ENCODE peak calls at places on chromosomes 16 and 17, in eight cellular contexts. One of them, this sample, is unnamed.

GRCh38 chr17:33290156-33290697 is 2.9 kb downstream of the ASIC2 start:
- DNase-seq in RKO: no peak
- DNase-seq in heart left ventricle: no peak
- DNase-seq in activated CD4-positive, CD25-positive, alpha-beta regulatory T cell treated with anti-CD3 and anti-CD28 coated beads, Interleukin-2, amount 50 U/mL, for 16 hours: no peak
- DNase-seq in HS-5: no peak
- DNase-seq in GM12891: no peak
- DNase-seq in non-pigmented ciliary epithelial cell: no peak
- DNase-seq in NCI-H226: no peak
- DNase-seq in this sample: no peak

GRCh38 chr17:22703204-22703603 is 1010.9 kb downstream of the KCNJ18 start:
- DNase-seq in RKO: no peak
- DNase-seq in HS-5: no peak
- DNase-seq in non-pigmented ciliary epithelial cell: no peak
- DNase-seq in heart left ventricle: no peak
- DNase-seq in GM12891: no peak
- DNase-seq in activated CD4-positive, CD25-positive, alpha-beta regulatory T cell treated with anti-CD3 and anti-CD28 coated beads, Interleukin-2, amount 50 U/mL, for 16 hours: no peak
- DNase-seq in NCI-H226: no peak
- DNase-seq in this sample: no peak

GRCh38 chr16:56708821-56709685 is 20.9 kb upstream of the NUP93 start:
- DNase-seq in HS-5: no peak
- DNase-seq in heart left ventricle: no peak
- DNase-seq in GM12891: no peak
- DNase-seq in NCI-H226: no peak
- DNase-seq in activated CD4-positive, CD25-positive, alpha-beta regulatory T cell treated with anti-CD3 and anti-CD28 coated beads, Interleukin-2, amount 50 U/mL, for 16 hours: no peak
- DNase-seq in non-pigmented ciliary epithelial cell: no peak
- DNase-seq in RKO: no peak
- DNase-seq in this sample: peak

GRCh38 chr17:55444471-55445441 is 23.1 kb upstream of the MMD start:
- DNase-seq in GM12891: no peak
- DNase-seq in NCI-H226: no peak
- DNase-seq in heart left ventricle: no peak
- DNase-seq in HS-5: no peak
- DNase-seq in activated CD4-positive, CD25-positive, alpha-beta regulatory T cell treated with anti-CD3 and anti-CD28 coated beads, Interleukin-2, amount 50 U/mL, for 16 hours: no peak
- DNase-seq in RKO: no peak
- DNase-seq in non-pigmented ciliary epithelial cell: no peak
- DNase-seq in this sample: no peak

GRCh38 chr16:14455577-14455976 is 174.5 kb downstream of the PARN start:
- DNase-seq in NCI-H226: no peak
- DNase-seq in RKO: peak
- DNase-seq in non-pigmented ciliary epithelial cell: no peak
- DNase-seq in heart left ventricle: no peak
- DNase-seq in activated CD4-positive, CD25-positive, alpha-beta regulatory T cell treated with anti-CD3 and anti-CD28 coated beads, Interleukin-2, amount 50 U/mL, for 16 hours: no peak
- DNase-seq in GM12891: no peak
- DNase-seq in HS-5: no peak
- DNase-seq in this sample: no peak

GRCh38 chr17:79797492-79798295 is 817 bp upstream of the CBX8 start:
- DNase-seq in heart left ventricle: peak
- DNase-seq in RKO: peak
- DNase-seq in GM12891: no peak
- DNase-seq in non-pigmented ciliary epithelial cell: no peak
- DNase-seq in activated CD4-positive, CD25-positive, alpha-beta regulatory T cell treated with anti-CD3 and anti-CD28 coated beads, Interleukin-2, amount 50 U/mL, for 16 hours: no peak
- DNase-seq in HS-5: no peak
- DNase-seq in NCI-H226: no peak
- DNase-seq in this sample: no peak

GRCh38 chr17:79831367-79832210 is 7.7 kb downstream of the CBX4 start:
- DNase-seq in HS-5: no peak
- DNase-seq in heart left ventricle: peak
- DNase-seq in non-pigmented ciliary epithelial cell: no peak
- DNase-seq in activated CD4-positive, CD25-positive, alpha-beta regulatory T cell treated with anti-CD3 and anti-CD28 coated beads, Interleukin-2, amount 50 U/mL, for 16 hours: no peak
- DNase-seq in GM12891: no peak
- DNase-seq in RKO: no peak
- DNase-seq in NCI-H226: peak
- DNase-seq in this sample: no peak

GRCh38 chr16:67372664-67373063 is 20.6 kb downstream of the TPPP3 start:
- DNase-seq in GM12891: no peak
- DNase-seq in RKO: peak
- DNase-seq in activated CD4-positive, CD25-positive, alpha-beta regulatory T cell treated with anti-CD3 and anti-CD28 coated beads, Interleukin-2, amount 50 U/mL, for 16 hours: no peak
- DNase-seq in HS-5: no peak
- DNase-seq in non-pigmented ciliary epithelial cell: no peak
- DNase-seq in NCI-H226: no peak
- DNase-seq in heart left ventricle: no peak
- DNase-seq in this sample: no peak

GRCh38 chr17:74152591-74153455 is 50.7 kb upstream of the RPL38 start:
- DNase-seq in GM12891: no peak
- DNase-seq in HS-5: no peak
- DNase-seq in non-pigmented ciliary epithelial cell: no peak
- DNase-seq in heart left ventricle: no peak
- DNase-seq in activated CD4-positive, CD25-positive, alpha-beta regulatory T cell treated with anti-CD3 and anti-CD28 coated beads, Interleukin-2, amount 50 U/mL, for 16 hours: no peak
- DNase-seq in RKO: no peak
- DNase-seq in NCI-H226: no peak
- DNase-seq in this sample: no peak

GRCh38 chr17:12406623-12407228 is 259.0 kb upstream of the MYOCD start:
- DNase-seq in non-pigmented ciliary epithelial cell: no peak
- DNase-seq in activated CD4-positive, CD25-positive, alpha-beta regulatory T cell treated with anti-CD3 and anti-CD28 coated beads, Interleukin-2, amount 50 U/mL, for 16 hours: no peak
- DNase-seq in heart left ventricle: no peak
- DNase-seq in GM12891: no peak
- DNase-seq in NCI-H226: no peak
- DNase-seq in HS-5: no peak
- DNase-seq in RKO: no peak
- DNase-seq in this sample: no peak

GRCh38 chr17:14207791-14208190 is 28.9 kb downstream of the CDRT15 start:
- DNase-seq in GM12891: no peak
- DNase-seq in HS-5: no peak
- DNase-seq in RKO: no peak
- DNase-seq in non-pigmented ciliary epithelial cell: no peak
- DNase-seq in heart left ventricle: no peak
- DNase-seq in NCI-H226: no peak
- DNase-seq in activated CD4-positive, CD25-positive, alpha-beta regulatory T cell treated with anti-CD3 and anti-CD28 coated beads, Interleukin-2, amount 50 U/mL, for 16 hours: no peak
- DNase-seq in this sample: no peak

GRCh38 chr17:68421486-68421885 is 35.8 kb downstream of the WIPI1 start:
- DNase-seq in non-pigmented ciliary epithelial cell: no peak
- DNase-seq in NCI-H226: no peak
- DNase-seq in RKO: no peak
- DNase-seq in GM12891: no peak
- DNase-seq in HS-5: no peak
- DNase-seq in activated CD4-positive, CD25-positive, alpha-beta regulatory T cell treated with anti-CD3 and anti-CD28 coated beads, Interleukin-2, amount 50 U/mL, for 16 hours: no peak
- DNase-seq in heart left ventricle: no peak
- DNase-seq in this sample: no peak

GRCh38 chr17:19812407-19812806 is 55.3 kb downstream of the ULK2 start:
- DNase-seq in GM12891: no peak
- DNase-seq in non-pigmented ciliary epithelial cell: no peak
- DNase-seq in heart left ventricle: no peak
- DNase-seq in NCI-H226: no peak
- DNase-seq in activated CD4-positive, CD25-positive, alpha-beta regulatory T cell treated with anti-CD3 and anti-CD28 coated beads, Interleukin-2, amount 50 U/mL, for 16 hours: no peak
- DNase-seq in HS-5: no peak
- DNase-seq in RKO: peak
- DNase-seq in this sample: no peak

GRCh38 chr17:48150107-48150463 is 42.5 kb downstream of the SNX11 start:
- DNase-seq in non-pigmented ciliary epithelial cell: no peak
- DNase-seq in NCI-H226: no peak
- DNase-seq in GM12891: no peak
- DNase-seq in heart left ventricle: no peak
- DNase-seq in HS-5: no peak
- DNase-seq in activated CD4-positive, CD25-positive, alpha-beta regulatory T cell treated with anti-CD3 and anti-CD28 coated beads, Interleukin-2, amount 50 U/mL, for 16 hours: no peak
- DNase-seq in RKO: no peak
- DNase-seq in this sample: no peak

GRCh38 chr17:49980703-49981197 is 11.8 kb downstream of the DLX4 start:
- DNase-seq in NCI-H226: no peak
- DNase-seq in RKO: no peak
- DNase-seq in non-pigmented ciliary epithelial cell: no peak
- DNase-seq in heart left ventricle: no peak
- DNase-seq in activated CD4-positive, CD25-positive, alpha-beta regulatory T cell treated with anti-CD3 and anti-CD28 coated beads, Interleukin-2, amount 50 U/mL, for 16 hours: no peak
- DNase-seq in HS-5: no peak
- DNase-seq in GM12891: no peak
- DNase-seq in this sample: no peak

GRCh38 chr17:10812674-10813073 is 8.8 kb upstream of the TMEM238L start:
- DNase-seq in GM12891: no peak
- DNase-seq in non-pigmented ciliary epithelial cell: no peak
- DNase-seq in HS-5: no peak
- DNase-seq in NCI-H226: no peak
- DNase-seq in activated CD4-positive, CD25-positive, alpha-beta regulatory T cell treated with anti-CD3 and anti-CD28 coated beads, Interleukin-2, amount 50 U/mL, for 16 hours: no peak
- DNase-seq in heart left ventricle: peak
- DNase-seq in RKO: no peak
- DNase-seq in this sample: no peak

GRCh38 chr16:30715777-30716445 is 16.9 kb downstream of the SRCAP start:
- DNase-seq in non-pigmented ciliary epithelial cell: no peak
- DNase-seq in GM12891: no peak
- DNase-seq in HS-5: no peak
- DNase-seq in activated CD4-positive, CD25-positive, alpha-beta regulatory T cell treated with anti-CD3 and anti-CD28 coated beads, Interleukin-2, amount 50 U/mL, for 16 hours: no peak
- DNase-seq in RKO: no peak
- DNase-seq in NCI-H226: peak
- DNase-seq in heart left ventricle: no peak
- DNase-seq in this sample: peak

GRCh38 chr16:80265624-80266306 is 275.0 kb upstream of the DYNLRB2 start:
- DNase-seq in heart left ventricle: no peak
- DNase-seq in GM12891: no peak
- DNase-seq in RKO: no peak
- DNase-seq in activated CD4-positive, CD25-positive, alpha-beta regulatory T cell treated with anti-CD3 and anti-CD28 coated beads, Interleukin-2, amount 50 U/mL, for 16 hours: no peak
- DNase-seq in HS-5: no peak
- DNase-seq in non-pigmented ciliary epithelial cell: no peak
- DNase-seq in NCI-H226: no peak
- DNase-seq in this sample: no peak

GRCh38 chr17:28385037-28385797 is 13.7 kb downstream of the SARM1 start:
- DNase-seq in activated CD4-positive, CD25-positive, alpha-beta regulatory T cell treated with anti-CD3 and anti-CD28 coated beads, Interleukin-2, amount 50 U/mL, for 16 hours: no peak
- DNase-seq in heart left ventricle: no peak
- DNase-seq in NCI-H226: no peak
- DNase-seq in GM12891: no peak
- DNase-seq in non-pigmented ciliary epithelial cell: no peak
- DNase-seq in RKO: peak
- DNase-seq in HS-5: no peak
- DNase-seq in this sample: no peak

GRCh38 chr16:11361043-11361442 is 15.8 kb downstream of the RMI2 start:
- DNase-seq in non-pigmented ciliary epithelial cell: no peak
- DNase-seq in NCI-H226: no peak
- DNase-seq in HS-5: no peak
- DNase-seq in GM12891: no peak
- DNase-seq in heart left ventricle: no peak
- DNase-seq in RKO: no peak
- DNase-seq in activated CD4-positive, CD25-positive, alpha-beta regulatory T cell treated with anti-CD3 and anti-CD28 coated beads, Interleukin-2, amount 50 U/mL, for 16 hours: no peak
- DNase-seq in this sample: no peak

GRCh38 chr17:40432864-40433528 is 10.3 kb upstream of the IGFBP4 start:
- DNase-seq in activated CD4-positive, CD25-positive, alpha-beta regulatory T cell treated with anti-CD3 and anti-CD28 coated beads, Interleukin-2, amount 50 U/mL, for 16 hours: no peak
- DNase-seq in HS-5: no peak
- DNase-seq in GM12891: no peak
- DNase-seq in non-pigmented ciliary epithelial cell: no peak
- DNase-seq in heart left ventricle: no peak
- DNase-seq in NCI-H226: peak
- DNase-seq in RKO: no peak
- DNase-seq in this sample: no peak

GRCh38 chr17:75652934-75653549 is 13.9 kb downstream of the RECQL5 start:
- DNase-seq in heart left ventricle: no peak
- DNase-seq in non-pigmented ciliary epithelial cell: no peak
- DNase-seq in RKO: peak
- DNase-seq in activated CD4-positive, CD25-positive, alpha-beta regulatory T cell treated with anti-CD3 and anti-CD28 coated beads, Interleukin-2, amount 50 U/mL, for 16 hours: no peak
- DNase-seq in GM12891: peak
- DNase-seq in NCI-H226: peak
- DNase-seq in HS-5: no peak
- DNase-seq in this sample: peak

GRCh38 chr16:23768581-23768980 is 13.8 kb downstream of the CHP2 start:
- DNase-seq in GM12891: no peak
- DNase-seq in activated CD4-positive, CD25-positive, alpha-beta regulatory T cell treated with anti-CD3 and anti-CD28 coated beads, Interleukin-2, amount 50 U/mL, for 16 hours: no peak
- DNase-seq in NCI-H226: no peak
- DNase-seq in non-pigmented ciliary epithelial cell: no peak
- DNase-seq in heart left ventricle: no peak
- DNase-seq in RKO: no peak
- DNase-seq in HS-5: no peak
- DNase-seq in this sample: no peak

GRCh38 chr16:65876200-65876498 is 490.3 kb upstream of the CDH5 start:
- DNase-seq in GM12891: no peak
- DNase-seq in RKO: peak
- DNase-seq in activated CD4-positive, CD25-positive, alpha-beta regulatory T cell treated with anti-CD3 and anti-CD28 coated beads, Interleukin-2, amount 50 U/mL, for 16 hours: no peak
- DNase-seq in heart left ventricle: no peak
- DNase-seq in NCI-H226: peak
- DNase-seq in non-pigmented ciliary epithelial cell: no peak
- DNase-seq in HS-5: peak
- DNase-seq in this sample: no peak

GRCh38 chr16:70803354-70803753 is 2.4 kb upstream of the VAC14 start:
- DNase-seq in heart left ventricle: no peak
- DNase-seq in activated CD4-positive, CD25-positive, alpha-beta regulatory T cell treated with anti-CD3 and anti-CD28 coated beads, Interleukin-2, amount 50 U/mL, for 16 hours: no peak
- DNase-seq in HS-5: no peak
- DNase-seq in non-pigmented ciliary epithelial cell: no peak
- DNase-seq in GM12891: no peak
- DNase-seq in RKO: peak
- DNase-seq in NCI-H226: no peak
- DNase-seq in this sample: no peak

GRCh38 chr17:17842111-17842876 is 5.5 kb upstream of the SREBF1 start:
- DNase-seq in activated CD4-positive, CD25-positive, alpha-beta regulatory T cell treated with anti-CD3 and anti-CD28 coated beads, Interleukin-2, amount 50 U/mL, for 16 hours: no peak
- DNase-seq in HS-5: no peak
- DNase-seq in heart left ventricle: no peak
- DNase-seq in NCI-H226: no peak
- DNase-seq in non-pigmented ciliary epithelial cell: no peak
- DNase-seq in GM12891: no peak
- DNase-seq in RKO: no peak
- DNase-seq in this sample: no peak

GRCh38 chr17:82647593-82648164 is 565 bp downstream of the WDR45B start:
- DNase-seq in RKO: no peak
- DNase-seq in GM12891: peak
- DNase-seq in NCI-H226: no peak
- DNase-seq in non-pigmented ciliary epithelial cell: no peak
- DNase-seq in activated CD4-positive, CD25-positive, alpha-beta regulatory T cell treated with anti-CD3 and anti-CD28 coated beads, Interleukin-2, amount 50 U/mL, for 16 hours: no peak
- DNase-seq in heart left ventricle: no peak
- DNase-seq in HS-5: no peak
- DNase-seq in this sample: peak

This sample was measured in activated gamma-delta T cell treated with Interleukin-2 at 50 U/mL for 16 hours.